ENCODE peak calls at places on chromosomes 5 and 9, in four cellular contexts. A is left lung, E is GM20000, S is fibroblast of the conjunctiva. G is an unnamed sample.

GRCh38 chr5:67264056-67264455 is 67.5 kb upstream of the CD180 start:
- DNase-seq in S (no peak), A (no peak), E (no peak), G (no peak)

GRCh38 chr5:113038714-113039113 is 62.1 kb downstream of the DCP2 start:
- DNase-seq in E (no peak), S (no peak), A (no peak), G (no peak)

GRCh38 chr9:134443169-134444039 is 117.1 kb downstream of the RXRA start:
- DNase-seq in E (peak; percentile 94), S (peak; percentile 77), A (peak; percentile 97), G (peak; percentile 89)

GRCh38 chr9:93577940-93578682 is 1.7 kb downstream of the PHF2 start:
- DNase-seq in A (no peak), E (no peak), S (no peak), G (no peak)

GRCh38 chr5:2756211-2756746 is 4.8 kb upstream of the IRX2 start:
- DNase-seq in A (peak; percentile 86), E (no peak), S (peak; percentile 56), G (no peak)

GRCh38 chr9:128493424-128493823 is 11.1 kb upstream of the GLE1 start:
- DNase-seq in E (no peak), A (no peak), S (no peak), G (no peak)

GRCh38 chr5:145295236-145295635 is 539.9 kb downstream of the PRELID2 start:
- DNase-seq in E (no peak), S (no peak), A (no peak), G (no peak)

GRCh38 chr5:218457-219289 is 553 bp downstream of the SDHA start:
- DNase-seq in E (no peak), S (no peak), A (peak; percentile 87), G (peak; percentile 22)

GRCh38 chr5:66307647-66308257 is 163.7 kb downstream of the SREK1 start:
- DNase-seq in E (peak; percentile 72), S (peak; percentile 53), A (no peak), G (no peak)

GRCh38 chr5:30436718-30437117 is 756.8 kb upstream of the CDH6 start:
- DNase-seq in A (no peak), S (no peak), E (no peak), G (no peak)

GRCh38 chr9:79969866-79970265 is 398.1 kb downstream of the TLE4 start:
- DNase-seq in E (no peak), A (no peak), S (no peak), G (no peak)

GRCh38 chr5:91598216-91598615 is 215.1 kb upstream of the ARRDC3 start:
- DNase-seq in A (no peak), S (no peak), E (no peak), G (no peak)

GRCh38 chr9:137070906-137071275 is 534 bp upstream of the SAPCD2 start:
- DNase-seq in S (no peak), A (no peak), E (peak; percentile 51), G (no peak)

GRCh38 chr5:132098151-132098594 is 24.6 kb downstream of the CSF2 start:
- DNase-seq in A (no peak), E (no peak), S (no peak), G (no peak)

GRCh38 chr5:118578093-118578492 is 410.3 kb downstream of the DTWD2 start:
- DNase-seq in E (no peak), S (no peak), A (no peak), G (no peak)

GRCh38 chr9:135303280-135303647 is 176.3 kb upstream of the PPP1R26 start:
- DNase-seq in A (no peak), S (no peak), E (no peak), G (no peak)

GRCh38 chr5:175560011-175560410 is 81.7 kb downstream of the SFXN1 start:
- DNase-seq in A (no peak), S (no peak), E (no peak), G (no peak)

GRCh38 chr5:156147251-156147947 is 179.6 kb upstream of the SGCD start:
- DNase-seq in S (no peak), E (no peak), A (no peak), G (no peak)

GRCh38 chr9:108363321-108363720 is 492.5 kb downstream of the ACTL7B start:
- DNase-seq in S (no peak), A (no peak), E (no peak), G (no peak)

GRCh38 chr5:173385832-173386360 is 57.7 kb upstream of the STC2 start:
- DNase-seq in A (no peak), S (no peak), E (no peak), G (no peak)

GRCh38 chr5:151345808-151346478 is 1.4 kb downstream of the SLC36A2 start:
- DNase-seq in S (no peak), A (no peak), E (no peak), G (no peak)

GRCh38 chr5:34967540-34967939 is 38.2 kb downstream of the DNAJC21 start:
- DNase-seq in E (no peak), S (no peak), A (no peak), G (no peak)

GRCh38 chr5:172453206-172453985 is 929 bp downstream of the SH3PXD2B start:
- DNase-seq in E (no peak), A (no peak), S (peak; percentile 46), G (no peak)

GRCh38 chr5:158538506-158539074 is 561.1 kb downstream of the EBF1 start:
- DNase-seq in S (no peak), E (peak; percentile 45), A (no peak), G (no peak)

GRCh38 chr9:119164716-119165115 is 204.5 kb downstream of the BRINP1 start:
- DNase-seq in A (no peak), E (no peak), S (no peak), G (no peak)

GRCh38 chr5:131825404-131826013 is 28.7 kb upstream of the FNIP1 start:
- DNase-seq in A (no peak), E (peak; percentile 33), S (no peak), G (no peak)

GRCh38 chr5:140090251-140090650 is 23.7 kb upstream of the PURA start:
- DNase-seq in E (no peak), S (no peak), A (no peak), G (no peak)

GRCh38 chr5:167770461-167770860 is 521.0 kb upstream of the WWC1 start:
- DNase-seq in S (no peak), E (no peak), A (no peak), G (no peak)